ENCODE peak calls at places on chromosomes 12 and 14, in four cellular contexts. M is left cardiac atrium, R is adrenal gland, H is iris pigment epithelial cell. Y is an unnamed sample.
A peak's percentile ranks its signal among the peaks of the same experiment; 100 is the strongest.

GRCh38 chr12:68559246-68559645 is 51.5 kb upstream of the RAP1B start:
- DNase-seq in M (no peak), R (no peak), H (peak; percentile 16), Y (no peak)

GRCh38 chr12:57185906-57186508 is 30.6 kb upstream of the NXPH4 start:
- DNase-seq in M (no peak), R (no peak), H (no peak), Y (no peak)

GRCh38 chr12:52945389-52946232 is 3.3 kb upstream of the KRT18 start:
- DNase-seq in M (no peak), R (peak; percentile 63), H (peak; percentile 74), Y (peak; percentile 100)

GRCh38 chr14:51394804-51395203 is 154.8 kb downstream of the TMX1 start:
- DNase-seq in M (no peak), R (no peak), H (no peak), Y (no peak)

GRCh38 chr14:70096866-70097265 is 91.9 kb downstream of the SLC8A3 start:
- DNase-seq in M (no peak), R (no peak), H (peak; percentile 31), Y (no peak)

GRCh38 chr12:109115404-109115757 is 1.0 kb upstream of the ACACB start:
- DNase-seq in M (no peak), R (no peak), H (no peak), Y (no peak)

GRCh38 chr14:37599527-37600368 is 4.3 kb downstream of the TTC6 start:
- DNase-seq in M (no peak), R (no peak), H (no peak), Y (no peak)

GRCh38 chr12:113961921-113962710 is 4.0 kb downstream of the RBM19 start:
- DNase-seq in M (no peak), R (peak; percentile 67), H (peak; percentile 89), Y (no peak)

GRCh38 chr14:52078721-52079120 is 9.9 kb upstream of the NID2 start:
- DNase-seq in M (no peak), R (no peak), H (no peak), Y (no peak)

GRCh38 chr12:67752226-67752732 is 103.7 kb downstream of the DYRK2 start:
- DNase-seq in M (no peak), R (no peak), H (peak; percentile 54), Y (peak; percentile 8)

GRCh38 chr12:89359615-89360014 is 7.3 kb upstream of the DUSP6 start:
- DNase-seq in M (no peak), R (no peak), H (no peak), Y (no peak)

GRCh38 chr12:47121146-47121545 is 41.4 kb upstream of the AMIGO2 start:
- DNase-seq in M (no peak), R (no peak), H (peak; percentile 35), Y (peak; percentile 37)

Y was measured in NCI-H226.